ENCODE peak calls at places on chromosomes 11 and 22, in ten cellular contexts. Q is HT1080, G is hypothalamus, B is body of pancreas, C is germinal center, N is A172, F is transverse colon, X is iPS-NIHi11, V is dorsolateral prefrontal cortex, W is HFFc6. D is an unnamed sample.

GRCh38 chr11:390175-390574 is 3.8 kb upstream of the PKP3 start:
- DNase-seq in Q (no peak), G (no peak), B (peak; percentile 57), C (no peak), N (no peak), F (peak; percentile 55), X (peak; percentile 69), V (no peak), W (no peak), D (no peak)

GRCh38 chr11:119975561-119976152 is 162.3 kb downstream of the TRIM29 start:
- DNase-seq in Q (no peak), G (peak; percentile 83), B (no peak), C (no peak), N (no peak), F (no peak), X (peak; percentile 70), V (peak; percentile 83), W (no peak), D (no peak)

GRCh38 chr11:3840870-3841425 is at the start of gene RHOG:
- DNase-seq in Q (no peak), G (peak; percentile 85), B (peak; percentile 77), C (peak; percentile 91), N (peak; percentile 82), F (peak; percentile 88), X (peak; percentile 92), V (peak; percentile 56), W (no peak), D (peak; percentile 97)

GRCh38 chr11:72778535-72779494 is 15.0 kb downstream of the STARD10 start:
- DNase-seq in Q (no peak), G (no peak), B (peak; percentile 86), C (no peak), N (no peak), F (peak; percentile 73), X (no peak), V (no peak), W (no peak), D (no peak)

GRCh38 chr22:31223786-31224191 is 11.7 kb downstream of the LIMK2 start:
- DNase-seq in Q (no peak), G (peak; percentile 26), B (no peak), C (no peak), N (no peak), F (no peak), X (no peak), V (no peak), W (no peak), D (no peak)

GRCh38 chr11:71446942-71447688 is 1.1 kb downstream of the DHCR7 start:
- DNase-seq in Q (peak; percentile 6), G (no peak), B (no peak), C (no peak), N (no peak), F (peak; percentile 28), X (no peak), V (no peak), W (peak; percentile 68), D (no peak)

GRCh38 chr11:125603207-125603606 is 10.6 kb downstream of the STT3A start:
- DNase-seq in Q (no peak), G (no peak), B (no peak), C (no peak), N (no peak), F (no peak), X (no peak), V (no peak), W (peak; percentile 2), D (no peak)

GRCh38 chr11:64619811-64620285 is 28.8 kb downstream of the SLC22A12 start:
- DNase-seq in Q (peak; percentile 63), G (peak; percentile 15), B (peak; percentile 80), C (no peak), N (peak; percentile 31), F (peak; percentile 23), X (peak; percentile 75), V (peak; percentile 54), W (peak; percentile 35), D (no peak)

GRCh38 chr11:86492370-86493030 is 117.8 kb downstream of the CCDC81 start:
- DNase-seq in Q (no peak), G (no peak), B (no peak), C (no peak), N (no peak), F (no peak), X (no peak), V (no peak), W (no peak), D (no peak)

GRCh38 chr11:69879734-69880005 is 60.5 kb upstream of the FGF3 start:
- DNase-seq in Q (no peak), G (no peak), B (no peak), C (no peak), N (no peak), F (no peak), X (no peak), V (no peak), W (no peak), D (peak; percentile 21)

GRCh38 chr11:28674432-28675076 is 566.4 kb downstream of the METTL15 start:
- DNase-seq in Q (no peak), G (no peak), B (no peak), C (peak; percentile 2), N (peak; percentile 66), F (no peak), X (peak; percentile 54), V (no peak), W (peak; percentile 86), D (no peak)

GRCh38 chr22:36274547-36274946 is 21.6 kb downstream of the APOL1 start:
- DNase-seq in Q (no peak), G (no peak), B (no peak), C (no peak), N (no peak), F (no peak), X (no peak), V (no peak), W (no peak), D (no peak)

GRCh38 chr11:12111482-12112149 is 1.2 kb downstream of the MICAL2 start:
- DNase-seq in Q (peak; percentile 51), G (no peak), B (no peak), C (no peak), N (no peak), F (no peak), X (no peak), V (no peak), W (no peak), D (no peak)

GRCh38 chr11:26187639-26188038 is 144.3 kb upstream of the ANO3 start:
- DNase-seq in Q (peak; percentile 49), G (no peak), B (peak; percentile 11), C (no peak), N (no peak), F (no peak), X (no peak), V (no peak), W (peak; percentile 62), D (no peak)